ENCODE peak calls at places on chromosome 1, in eight cellular contexts. J is stomach; N is left ventricle myocardium inferior; W is psoas muscle; S is mammary epithelial cell; Y is CD8-positive, alpha-beta T cell; I is heart left ventricle; M is PC-3. Z is an unnamed sample.

GRCh38 chr1:30404341-30404740 is 319.0 kb downstream of the MATN1 start:
- DNase-seq in J (peak; percentile 17), S (no peak), Y (no peak), N (no peak), M (no peak), W (no peak), I (no peak), Z (peak; percentile 6)

GRCh38 chr1:54542962-54543539 is 5.0 kb upstream of the ACOT11 start:
- DNase-seq in S (no peak), J (no peak), M (no peak), Y (no peak), N (no peak), I (no peak), W (no peak), Z (no peak)

GRCh38 chr1:109263597-109264378 is 14.4 kb downstream of the CELSR2 start:
- DNase-seq in Y (peak; percentile 67), J (peak; percentile 96), N (peak; percentile 75), M (peak; percentile 94), I (peak; percentile 83), S (no peak), W (peak; percentile 90), Z (peak; percentile 94)

GRCh38 chr1:18480315-18481189 is at the start of gene KLHDC7A:
- DNase-seq in I (no peak), S (peak; percentile 20), W (no peak), N (no peak), Y (no peak), J (peak; percentile 90), M (peak; percentile 35), Z (no peak)

GRCh38 chr1:54052470-54052933 is 502 bp downstream of the TMEM59 start:
- DNase-seq in I (peak; percentile 28), Y (peak; percentile 4), M (no peak), N (no peak), S (peak; percentile 57), J (peak; percentile 32), W (no peak), Z (no peak)

GRCh38 chr1:204128964-204129896 is 22.6 kb downstream of the ETNK2 start:
- DNase-seq in N (peak; percentile 67), W (peak; percentile 88), J (peak; percentile 78), M (peak; percentile 77), Y (peak; percentile 37), S (peak; percentile 31), I (peak; percentile 79), Z (peak; percentile 91)

GRCh38 chr1:38500352-38500751 is 359.2 kb downstream of the RRAGC start:
- DNase-seq in M (peak; percentile 11), I (no peak), W (no peak), N (no peak), Y (no peak), J (no peak), S (no peak), Z (no peak)

GRCh38 chr1:155128755-155129473 is 1.2 kb downstream of the EFNA1 start:
- DNase-seq in I (peak; percentile 52), Y (no peak), J (peak; percentile 61), W (peak; percentile 59), S (peak; percentile 60), M (peak; percentile 61), N (peak; percentile 51), Z (no peak)

GRCh38 chr1:42423621-42424200 is 32.1 kb downstream of the ZMYND12 start:
- DNase-seq in I (no peak), M (no peak), N (no peak), S (no peak), J (no peak), W (no peak), Y (no peak), Z (no peak)

GRCh38 chr1:88726697-88727096 is 42.6 kb downstream of the PKN2 start:
- DNase-seq in S (no peak), J (no peak), M (no peak), Y (no peak), I (no peak), W (no peak), N (no peak), Z (no peak)

GRCh38 chr1:105485207-105485606 is 1571.3 kb upstream of the PRMT6 start:
- DNase-seq in W (no peak), M (peak; percentile 44), I (no peak), S (peak; percentile 0), Y (no peak), J (no peak), N (no peak), Z (no peak)

GRCh38 chr1:183194527-183195145 is 8.6 kb downstream of the LAMC2 start:
- DNase-seq in S (no peak), I (no peak), J (no peak), Y (no peak), M (no peak), W (no peak), N (no peak), Z (no peak)

GRCh38 chr1:230855886-230856285 is 12.4 kb downstream of the C1orf198 start:
- DNase-seq in W (no peak), I (no peak), Y (no peak), N (no peak), M (no peak), S (no peak), J (no peak), Z (no peak)

GRCh38 chr1:229005556-229005955 is 265.4 kb upstream of the RAB4A start:
- DNase-seq in W (no peak), M (no peak), J (no peak), S (no peak), Y (no peak), N (no peak), I (no peak), Z (no peak)

GRCh38 chr1:64000021-64000420 is 203.4 kb upstream of the UBE2U start:
- DNase-seq in S (peak; percentile 61), I (no peak), W (no peak), J (no peak), M (peak; percentile 95), Y (no peak), N (no peak), Z (no peak)

GRCh38 chr1:1004780-1005697 is 5.1 kb upstream of the HES4 start:
- DNase-seq in S (no peak), N (no peak), M (no peak), Y (no peak), J (peak; percentile 81), W (peak; percentile 67), I (peak; percentile 74), Z (no peak)

GRCh38 chr1:3650248-3651010 is 526 bp upstream of the WRAP73 start:
- DNase-seq in N (no peak), J (no peak), W (no peak), Y (no peak), M (no peak), S (no peak), I (no peak), Z (no peak)
- H3K4me3 ChIP-seq in N (peak overlapping the region; percentile 94), J (peak overlapping the region; percentile 75), W (peak overlapping the region; percentile 100), Y (peak overlapping the region; percentile 71), M (peak overlapping the region; percentile 96), S (no peak overlapping the region), I (peak overlapping the region; percentile 5), Z (no peak overlapping the region)

DNA sequence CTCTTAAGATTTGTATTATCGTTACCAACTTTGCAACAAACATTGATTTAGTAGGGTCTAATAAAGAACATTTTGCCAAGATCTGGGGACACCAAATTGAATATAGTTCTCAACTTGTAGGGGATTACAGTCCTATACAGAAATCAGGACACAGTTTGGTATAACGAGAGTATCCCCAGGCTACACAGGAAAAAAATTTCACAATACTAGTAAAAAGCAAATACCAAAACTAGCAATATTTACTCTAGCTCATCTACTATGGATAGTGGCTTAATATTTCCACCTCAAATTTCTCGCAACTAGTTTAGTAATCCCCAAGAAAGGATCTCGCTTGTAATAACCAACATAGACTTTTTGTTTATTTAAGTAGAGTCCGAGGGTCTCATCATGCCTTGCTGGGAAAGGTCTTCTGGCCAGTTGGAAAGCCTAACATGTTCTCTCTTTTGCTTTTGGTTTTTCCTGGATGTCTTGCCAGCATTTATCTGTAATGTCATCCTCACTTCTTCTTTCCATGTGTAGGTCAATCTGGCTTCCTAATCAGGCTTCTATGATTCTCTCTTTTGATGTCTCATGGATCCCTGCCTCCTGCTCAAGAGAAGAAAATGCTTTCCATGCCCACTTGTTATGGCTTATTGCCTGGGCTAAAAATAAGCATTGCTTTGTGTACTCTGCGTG is 104.7 kb upstream of the KCNK2 start:
- DNase-seq in N (no peak), Y (no peak), I (no peak), S (no peak), M (no peak), W (no peak), J (no peak), Z (no peak)
- H3K27ac ChIP-seq in N (no peak overlapping the region), Y (no peak overlapping the region), I (no peak overlapping the region), S (no peak overlapping the region), M (no peak overlapping the region), W (no peak overlapping the region), J (no peak overlapping the region), Z (no peak overlapping the region)

GRCh38 chr1:206939131-206939530 is 7.1 kb downstream of the PIGR start:
- DNase-seq in J (no peak), N (no peak), S (no peak), Y (no peak), I (no peak), W (no peak), M (no peak), Z (no peak)
- H3K4me1 ChIP-seq in J (peaks cover 65% of the 10 kb centered on the region), N (no peaks in the 10 kb centered on the region), S (peaks cover 5% of the 10 kb centered on the region), Y (no peaks in the 10 kb centered on the region), I (no peaks in the 10 kb centered on the region), W (no peaks in the 10 kb centered on the region), M (no peaks in the 10 kb centered on the region), Z (no peaks in the 10 kb centered on the region)

GRCh38 chr1:201689647-201690046 is 139.3 kb upstream of the IPO9 start:
- DNase-seq in S (no peak), I (no peak), Y (no peak), W (no peak), J (no peak), M (no peak), N (no peak), Z (no peak)

GRCh38 chr1:201683397-201683796 is 144.5 kb downstream of the NAV1 start:
- DNase-seq in S (no peak), Y (no peak), W (no peak), J (no peak), I (no peak), M (no peak), N (no peak), Z (no peak)

GRCh38 chr1:201685485-201685884 is 143.5 kb upstream of the IPO9 start:
- DNase-seq in M (no peak), S (no peak), J (no peak), N (no peak), Y (no peak), I (no peak), W (no peak), Z (no peak)

GRCh38 chr1:201690528-201690927 is 138.4 kb upstream of the IPO9 start:
- DNase-seq in M (no peak), J (no peak), I (no peak), W (no peak), N (no peak), S (no peak), Y (no peak), Z (no peak)

DNA sequence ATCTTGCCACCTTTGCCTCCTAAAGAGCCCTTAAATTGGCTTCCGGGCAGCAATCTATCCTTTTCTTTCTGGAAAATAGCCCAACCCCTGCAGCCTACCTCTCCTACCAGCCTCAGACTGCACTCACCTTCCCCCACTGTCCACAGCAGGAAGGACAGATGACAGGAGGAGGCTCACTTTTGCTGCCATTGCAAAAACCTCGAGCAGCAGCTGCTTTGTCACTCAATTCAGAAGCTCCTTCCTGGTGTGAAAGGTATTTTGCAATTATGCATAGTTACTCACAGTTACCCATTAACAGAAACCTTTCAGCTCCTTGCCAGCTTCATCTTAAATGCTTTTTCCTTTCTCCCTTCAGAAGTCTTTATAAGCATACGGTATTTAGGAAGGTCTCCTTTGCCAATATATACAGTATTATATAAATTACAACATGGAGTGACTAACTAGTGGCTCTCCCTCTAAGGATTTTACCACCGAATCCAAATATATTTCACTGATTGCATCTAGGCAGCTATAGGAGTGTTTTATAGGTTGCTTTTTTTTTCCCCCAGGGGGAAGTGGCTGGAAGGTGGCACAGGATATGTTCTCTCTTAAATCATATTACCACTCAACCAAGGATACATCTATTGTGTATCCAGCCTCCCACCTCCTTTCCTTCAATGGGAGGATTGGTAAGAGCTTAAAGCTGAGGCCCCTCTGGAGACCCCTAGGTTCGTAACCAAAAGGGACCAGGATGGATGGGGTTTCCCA is 142.1 kb upstream of the IPO9 start:
- DNase-seq in S (no peak), J (no peak), W (no peak), M (no peak), I (no peak), Y (no peak), N (no peak), Z (no peak)
- H3K4me3 ChIP-seq in S (no peak overlapping the region), J (no peak overlapping the region), W (no peak overlapping the region), M (no peak overlapping the region), I (no peak overlapping the region), Y (no peak overlapping the region), N (no peak overlapping the region), Z (no peak overlapping the region)